ENCODE peak calls at places on chromosomes 3 and 15, in ten cellular contexts. One of them, this sample, is unnamed.

GRCh38 chr3:103006541-103006940 is 571.7 kb downstream of the ZPLD1 start:
- DNase-seq in cardiac muscle cell: no peak
- DNase-seq in CD4-positive, alpha-beta T cell: no peak
- DNase-seq in heart right ventricle: no peak
- DNase-seq in GM12878: no peak
- DNase-seq in BE2C: no peak
- DNase-seq in kidney epithelial cell: no peak
- DNase-seq in Peyer's patch: no peak
- DNase-seq in body of pancreas: no peak
- DNase-seq in lung: no peak
- DNase-seq in this sample: no peak

GRCh38 chr3:48070030-48070429 is 53.8 kb upstream of the MAP4 start:
- DNase-seq in body of pancreas: no peak
- DNase-seq in GM12878: no peak
- DNase-seq in lung: no peak
- DNase-seq in heart right ventricle: no peak
- DNase-seq in CD4-positive, alpha-beta T cell: no peak
- DNase-seq in cardiac muscle cell: no peak
- DNase-seq in Peyer's patch: no peak
- DNase-seq in kidney epithelial cell: no peak
- DNase-seq in BE2C: no peak
- DNase-seq in this sample: no peak

GRCh38 chr15:70752142-70752754 is 11.1 kb downstream of the UACA start:
- DNase-seq in body of pancreas: no peak
- DNase-seq in cardiac muscle cell: peak; percentile 66
- DNase-seq in lung: no peak
- DNase-seq in BE2C: no peak
- DNase-seq in Peyer's patch: peak; percentile 76
- DNase-seq in heart right ventricle: peak; percentile 65
- DNase-seq in GM12878: no peak
- DNase-seq in CD4-positive, alpha-beta T cell: no peak
- DNase-seq in kidney epithelial cell: no peak
- DNase-seq in this sample: no peak

GRCh38 chr3:22582291-22582690 is 620.8 kb upstream of the UBE2E2 start:
- DNase-seq in kidney epithelial cell: no peak
- DNase-seq in Peyer's patch: no peak
- DNase-seq in lung: no peak
- DNase-seq in BE2C: no peak
- DNase-seq in GM12878: no peak
- DNase-seq in CD4-positive, alpha-beta T cell: no peak
- DNase-seq in body of pancreas: no peak
- DNase-seq in heart right ventricle: no peak
- DNase-seq in cardiac muscle cell: no peak
- DNase-seq in this sample: no peak

GRCh38 chr3:182212479-182213076 is 500.9 kb downstream of the SOX2 start:
- DNase-seq in BE2C: peak; percentile 53
- DNase-seq in GM12878: no peak
- DNase-seq in CD4-positive, alpha-beta T cell: no peak
- DNase-seq in lung: peak; percentile 65
- DNase-seq in cardiac muscle cell: peak; percentile 22
- DNase-seq in Peyer's patch: peak; percentile 52
- DNase-seq in body of pancreas: peak; percentile 14
- DNase-seq in kidney epithelial cell: peak; percentile 99
- DNase-seq in heart right ventricle: no peak
- DNase-seq in this sample: peak; percentile 89

GRCh38 chr15:58628206-58629057 is 121.1 kb downstream of the ADAM10 start:
- DNase-seq in GM12878: peak; percentile 9
- DNase-seq in CD4-positive, alpha-beta T cell: no peak
- DNase-seq in BE2C: no peak
- DNase-seq in cardiac muscle cell: peak; percentile 10
- DNase-seq in lung: no peak
- DNase-seq in body of pancreas: no peak
- DNase-seq in heart right ventricle: no peak
- DNase-seq in Peyer's patch: no peak
- DNase-seq in kidney epithelial cell: no peak
- DNase-seq in this sample: no peak

GRCh38 chr3:72380193-72380592 is 468.1 kb downstream of the SHQ1 start:
- DNase-seq in Peyer's patch: no peak
- DNase-seq in CD4-positive, alpha-beta T cell: no peak
- DNase-seq in kidney epithelial cell: no peak
- DNase-seq in body of pancreas: no peak
- DNase-seq in lung: no peak
- DNase-seq in GM12878: no peak
- DNase-seq in cardiac muscle cell: peak; percentile 50
- DNase-seq in heart right ventricle: no peak
- DNase-seq in BE2C: no peak
- DNase-seq in this sample: no peak

GRCh38 chr3:78606756-78607155 is 1161.0 kb downstream of the ROBO1 start:
- DNase-seq in body of pancreas: no peak
- DNase-seq in GM12878: no peak
- DNase-seq in CD4-positive, alpha-beta T cell: no peak
- DNase-seq in cardiac muscle cell: no peak
- DNase-seq in kidney epithelial cell: no peak
- DNase-seq in lung: no peak
- DNase-seq in heart right ventricle: no peak
- DNase-seq in Peyer's patch: no peak
- DNase-seq in BE2C: no peak
- DNase-seq in this sample: no peak

GRCh38 chr15:78718842-78719241 is 77.8 kb upstream of the CHRNB4 start:
- DNase-seq in BE2C: no peak
- DNase-seq in kidney epithelial cell: no peak
- DNase-seq in cardiac muscle cell: no peak
- DNase-seq in heart right ventricle: no peak
- DNase-seq in lung: no peak
- DNase-seq in CD4-positive, alpha-beta T cell: no peak
- DNase-seq in GM12878: no peak
- DNase-seq in Peyer's patch: no peak
- DNase-seq in body of pancreas: no peak
- DNase-seq in this sample: no peak

GRCh38 chr3:24101676-24102168 is 156.6 kb downstream of the NR1D2 start:
- DNase-seq in kidney epithelial cell: no peak
- DNase-seq in cardiac muscle cell: peak; percentile 21
- DNase-seq in heart right ventricle: no peak
- DNase-seq in body of pancreas: no peak
- DNase-seq in Peyer's patch: no peak
- DNase-seq in lung: no peak
- DNase-seq in GM12878: no peak
- DNase-seq in CD4-positive, alpha-beta T cell: no peak
- DNase-seq in BE2C: no peak
- DNase-seq in this sample: no peak

GRCh38 chr3:102206506-102207145 is 228.2 kb upstream of the ZPLD1 start:
- DNase-seq in heart right ventricle: peak; percentile 64
- DNase-seq in body of pancreas: peak; percentile 43
- DNase-seq in Peyer's patch: peak; percentile 65
- DNase-seq in kidney epithelial cell: no peak
- DNase-seq in GM12878: no peak
- DNase-seq in lung: peak; percentile 88
- DNase-seq in CD4-positive, alpha-beta T cell: no peak
- DNase-seq in BE2C: no peak
- DNase-seq in cardiac muscle cell: peak; percentile 86
- DNase-seq in this sample: peak; percentile 36

GRCh38 chr3:125257563-125257962 is 45.0 kb upstream of the SLC12A8 start:
- DNase-seq in heart right ventricle: no peak
- DNase-seq in BE2C: no peak
- DNase-seq in lung: no peak
- DNase-seq in CD4-positive, alpha-beta T cell: no peak
- DNase-seq in cardiac muscle cell: no peak
- DNase-seq in GM12878: no peak
- DNase-seq in Peyer's patch: no peak
- DNase-seq in kidney epithelial cell: no peak
- DNase-seq in body of pancreas: no peak
- DNase-seq in this sample: no peak

GRCh38 chr3:106317141-106318055 is 448.6 kb upstream of the CBLB start:
- DNase-seq in body of pancreas: no peak
- DNase-seq in kidney epithelial cell: no peak
- DNase-seq in BE2C: no peak
- DNase-seq in cardiac muscle cell: no peak
- DNase-seq in heart right ventricle: no peak
- DNase-seq in CD4-positive, alpha-beta T cell: no peak
- DNase-seq in Peyer's patch: no peak
- DNase-seq in lung: no peak
- DNase-seq in GM12878: no peak
- DNase-seq in this sample: no peak

GRCh38 chr15:25378501-25378901 is 60.3 kb downstream of the UBE3A start:
- DNase-seq in Peyer's patch: no peak
- DNase-seq in body of pancreas: no peak
- DNase-seq in heart right ventricle: no peak
- DNase-seq in BE2C: no peak
- DNase-seq in lung: no peak
- DNase-seq in kidney epithelial cell: no peak
- DNase-seq in GM12878: no peak
- DNase-seq in cardiac muscle cell: no peak
- DNase-seq in CD4-positive, alpha-beta T cell: no peak
- DNase-seq in this sample: no peak

GRCh38 chr15:39854161-39854560 is 65.9 kb downstream of the GPR176 start:
- DNase-seq in BE2C: no peak
- DNase-seq in lung: no peak
- DNase-seq in GM12878: no peak
- DNase-seq in kidney epithelial cell: no peak
- DNase-seq in heart right ventricle: no peak
- DNase-seq in Peyer's patch: no peak
- DNase-seq in body of pancreas: no peak
- DNase-seq in cardiac muscle cell: peak; percentile 53
- DNase-seq in CD4-positive, alpha-beta T cell: no peak
- DNase-seq in this sample: no peak

GRCh38 chr3:183178833-183179549 is 16.5 kb upstream of the LAMP3 start:
- DNase-seq in Peyer's patch: peak; percentile 49
- DNase-seq in body of pancreas: peak; percentile 24
- DNase-seq in kidney epithelial cell: no peak
- DNase-seq in cardiac muscle cell: peak; percentile 48
- DNase-seq in heart right ventricle: no peak
- DNase-seq in GM12878: no peak
- DNase-seq in lung: peak; percentile 84
- DNase-seq in CD4-positive, alpha-beta T cell: peak; percentile 49
- DNase-seq in BE2C: peak; percentile 42
- DNase-seq in this sample: peak; percentile 65

DNA sequence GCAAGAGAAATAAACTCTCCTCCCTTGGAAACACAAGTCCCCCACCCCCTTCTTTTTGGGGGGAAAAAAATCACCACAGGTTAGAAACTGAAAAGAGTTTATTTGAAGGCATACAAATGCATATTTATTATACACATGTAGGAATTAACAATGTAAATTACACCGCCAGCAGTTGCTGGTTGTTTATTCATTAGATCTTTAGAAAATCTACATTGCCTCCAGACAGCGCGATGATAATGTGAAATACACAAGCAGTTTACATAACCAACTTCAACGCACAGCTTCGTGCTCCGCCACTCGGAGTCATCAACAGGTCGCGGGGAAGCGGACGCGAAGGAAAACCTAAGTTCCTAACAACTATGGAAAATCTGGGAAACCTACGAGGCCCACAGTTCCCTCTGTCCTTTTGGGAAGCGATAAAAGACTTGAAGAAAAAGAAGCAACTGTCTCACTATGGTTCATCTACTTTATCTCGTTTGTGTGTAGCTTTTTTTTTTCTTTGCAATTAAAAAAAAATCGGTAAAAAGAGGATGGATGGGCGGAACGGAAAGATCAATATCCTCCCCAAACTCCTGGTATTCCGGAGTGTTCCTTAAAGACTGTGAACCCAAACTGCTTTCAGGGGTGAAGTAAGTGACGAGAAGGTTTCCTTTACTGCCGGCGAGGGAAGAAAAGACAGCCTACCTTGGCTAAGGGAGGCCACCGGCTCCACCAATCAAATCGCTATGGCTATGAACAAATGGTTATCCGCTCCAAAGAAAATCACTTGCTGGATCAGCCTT is 8.4 kb upstream of the FOXB1 start:
- DNase-seq in cardiac muscle cell: no peak
- DNase-seq in lung: no peak
- DNase-seq in heart right ventricle: no peak
- DNase-seq in Peyer's patch: no peak
- DNase-seq in kidney epithelial cell: no peak
- DNase-seq in body of pancreas: no peak
- DNase-seq in GM12878: no peak
- DNase-seq in BE2C: no peak
- DNase-seq in CD4-positive, alpha-beta T cell: no peak
- DNase-seq in this sample: peak; percentile 44
- H3K27me3 ChIP-seq in cardiac muscle cell: peaks cover 99% of the 10 kb centered on the region
- H3K27me3 ChIP-seq in lung: peaks cover 14% of the 10 kb centered on the region
- H3K27me3 ChIP-seq in heart right ventricle: peaks cover 97% of the 10 kb centered on the region
- H3K27me3 ChIP-seq in Peyer's patch: peaks cover 84% of the 10 kb centered on the region
- H3K27me3 ChIP-seq in kidney epithelial cell: peaks cover 83% of the 10 kb centered on the region
- H3K27me3 ChIP-seq in body of pancreas: peaks cover 4% of the 10 kb centered on the region
- H3K27me3 ChIP-seq in GM12878: peaks cover 48% of the 10 kb centered on the region
- H3K27me3 ChIP-seq in BE2C: peaks cover 100% of the 10 kb centered on the region
- H3K27me3 ChIP-seq in CD4-positive, alpha-beta T cell: peaks cover 93% of the 10 kb centered on the region
- H3K27me3 ChIP-seq in this sample: peaks cover 23% of the 10 kb centered on the region

GRCh38 chr3:14846481-14846880 is 27.7 kb downstream of the FGD5 start:
- DNase-seq in body of pancreas: no peak
- DNase-seq in Peyer's patch: no peak
- DNase-seq in cardiac muscle cell: no peak
- DNase-seq in lung: no peak
- DNase-seq in GM12878: no peak
- DNase-seq in CD4-positive, alpha-beta T cell: no peak
- DNase-seq in heart right ventricle: no peak
- DNase-seq in kidney epithelial cell: no peak
- DNase-seq in BE2C: no peak
- DNase-seq in this sample: no peak
- H3K27me3 ChIP-seq in body of pancreas: no peaks in the 10 kb centered on the region
- H3K27me3 ChIP-seq in Peyer's patch: no peaks in the 10 kb centered on the region
- H3K27me3 ChIP-seq in cardiac muscle cell: no peaks in the 10 kb centered on the region
- H3K27me3 ChIP-seq in lung: no peaks in the 10 kb centered on the region
- H3K27me3 ChIP-seq in GM12878: no peaks in the 10 kb centered on the region
- H3K27me3 ChIP-seq in CD4-positive, alpha-beta T cell: no peaks in the 10 kb centered on the region
- H3K27me3 ChIP-seq in heart right ventricle: no peaks in the 10 kb centered on the region
- H3K27me3 ChIP-seq in kidney epithelial cell: peaks cover 26% of the 10 kb centered on the region
- H3K27me3 ChIP-seq in BE2C: no peaks in the 10 kb centered on the region
- H3K27me3 ChIP-seq in this sample: no peaks in the 10 kb centered on the region

GRCh38 chr15:42080585-42081462 is 13.5 kb downstream of the PLA2G4D start:
- DNase-seq in kidney epithelial cell: no peak
- DNase-seq in BE2C: no peak
- DNase-seq in heart right ventricle: no peak
- DNase-seq in Peyer's patch: peak; percentile 35
- DNase-seq in CD4-positive, alpha-beta T cell: no peak
- DNase-seq in cardiac muscle cell: peak; percentile 30
- DNase-seq in body of pancreas: no peak
- DNase-seq in GM12878: no peak
- DNase-seq in lung: no peak
- DNase-seq in this sample: peak; percentile 59
- H3K27me3 ChIP-seq in kidney epithelial cell: peaks cover 15% of the 10 kb centered on the region
- H3K27me3 ChIP-seq in BE2C: no peaks in the 10 kb centered on the region
- H3K27me3 ChIP-seq in heart right ventricle: peaks cover 5% of the 10 kb centered on the region
- H3K27me3 ChIP-seq in Peyer's patch: no peaks in the 10 kb centered on the region
- H3K27me3 ChIP-seq in CD4-positive, alpha-beta T cell: no peaks in the 10 kb centered on the region
- H3K27me3 ChIP-seq in cardiac muscle cell: no peaks in the 10 kb centered on the region
- H3K27me3 ChIP-seq in body of pancreas: no peaks in the 10 kb centered on the region
- H3K27me3 ChIP-seq in GM12878: no peaks in the 10 kb centered on the region
- H3K27me3 ChIP-seq in lung: no peaks in the 10 kb centered on the region
- H3K27me3 ChIP-seq in this sample: no peaks in the 10 kb centered on the region

DNA sequence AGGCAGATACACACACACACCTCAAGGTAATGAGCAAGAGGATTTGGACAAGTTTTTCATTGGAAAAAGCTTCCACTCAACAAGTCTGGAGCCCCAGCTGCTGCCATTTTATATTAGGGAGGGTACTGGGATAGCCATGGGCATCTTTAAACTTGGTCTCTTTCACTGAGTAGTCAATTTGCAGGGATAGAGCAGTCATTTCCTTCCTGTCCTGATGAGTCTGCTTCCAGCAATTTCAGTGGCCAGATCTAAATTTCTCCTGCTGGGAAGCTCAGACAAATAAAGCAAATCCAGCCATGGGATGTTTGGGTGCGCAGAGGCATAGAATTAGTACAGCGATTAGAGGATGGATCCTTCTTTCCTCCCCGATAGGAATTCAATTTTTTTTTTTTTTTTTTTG is 874 bp upstream of the ERC2 start:
- DNase-seq in CD4-positive, alpha-beta T cell: no peak
- DNase-seq in Peyer's patch: no peak
- DNase-seq in body of pancreas: no peak
- DNase-seq in cardiac muscle cell: peak; percentile 2
- DNase-seq in kidney epithelial cell: no peak
- DNase-seq in heart right ventricle: no peak
- DNase-seq in BE2C: no peak
- DNase-seq in GM12878: no peak
- DNase-seq in lung: no peak
- DNase-seq in this sample: no peak
- H3K27me3 ChIP-seq in CD4-positive, alpha-beta T cell: peaks cover 68% of the 10 kb centered on the region
- H3K27me3 ChIP-seq in Peyer's patch: no peaks in the 10 kb centered on the region
- H3K27me3 ChIP-seq in body of pancreas: no peaks in the 10 kb centered on the region
- H3K27me3 ChIP-seq in cardiac muscle cell: no peaks in the 10 kb centered on the region
- H3K27me3 ChIP-seq in kidney epithelial cell: no peaks in the 10 kb centered on the region
- H3K27me3 ChIP-seq in heart right ventricle: peaks cover 74% of the 10 kb centered on the region
- H3K27me3 ChIP-seq in BE2C: peaks cover 19% of the 10 kb centered on the region
- H3K27me3 ChIP-seq in GM12878: peaks cover 15% of the 10 kb centered on the region
- H3K27me3 ChIP-seq in lung: no peaks in the 10 kb centered on the region
- H3K27me3 ChIP-seq in this sample: no peaks in the 10 kb centered on the region